ENCODE peak calls at places on chromosomes 6 and 20, in six cellular contexts. One of them, this sample, is unnamed.

GRCh38 chr6:140208286-140208685 is 833.8 kb upstream of the CITED2 start:
- DNase-seq in foreskin fibroblast: no peak
- DNase-seq in GM23338: no peak
- DNase-seq in upper lobe of right lung: no peak
- DNase-seq in Calu3: no peak
- DNase-seq in mammary epithelial cell: no peak
- DNase-seq in this sample: no peak

GRCh38 chr6:78436335-78436734 is 431.0 kb upstream of the IRAK1BP1 start:
- DNase-seq in foreskin fibroblast: peak; percentile 14
- DNase-seq in GM23338: peak; percentile 57
- DNase-seq in upper lobe of right lung: no peak
- DNase-seq in Calu3: peak; percentile 46
- DNase-seq in mammary epithelial cell: peak; percentile 23
- DNase-seq in this sample: peak; percentile 45

GRCh38 chr6:16409531-16410441 is 171.4 kb downstream of the GMPR start:
- DNase-seq in foreskin fibroblast: peak; percentile 62
- DNase-seq in GM23338: peak; percentile 84
- DNase-seq in upper lobe of right lung: peak; percentile 67
- DNase-seq in Calu3: peak; percentile 30
- DNase-seq in mammary epithelial cell: peak; percentile 62
- DNase-seq in this sample: peak; percentile 56

GRCh38 chr6:129598244-129599187 is 111.5 kb downstream of the ARHGAP18 start:
- DNase-seq in foreskin fibroblast: peak; percentile 42
- DNase-seq in GM23338: peak; percentile 80
- DNase-seq in upper lobe of right lung: no peak
- DNase-seq in Calu3: peak; percentile 21
- DNase-seq in mammary epithelial cell: peak; percentile 53
- DNase-seq in this sample: peak; percentile 63

GRCh38 chr6:24283043-24283985 is 74.5 kb downstream of the DCDC2 start:
- DNase-seq in foreskin fibroblast: peak; percentile 16
- DNase-seq in GM23338: peak; percentile 91
- DNase-seq in upper lobe of right lung: no peak
- DNase-seq in Calu3: peak; percentile 89
- DNase-seq in mammary epithelial cell: peak; percentile 63
- DNase-seq in this sample: peak; percentile 59

GRCh38 chr6:117483645-117484016 is 1.2 kb downstream of the DCBLD1 start:
- DNase-seq in foreskin fibroblast: no peak
- DNase-seq in GM23338: peak; percentile 13
- DNase-seq in upper lobe of right lung: no peak
- DNase-seq in Calu3: peak; percentile 8
- DNase-seq in mammary epithelial cell: peak; percentile 40
- DNase-seq in this sample: peak; percentile 24

GRCh38 chr6:156410649-156411048 is 366.5 kb upstream of the ARID1B start:
- DNase-seq in foreskin fibroblast: no peak
- DNase-seq in GM23338: no peak
- DNase-seq in upper lobe of right lung: no peak
- DNase-seq in Calu3: no peak
- DNase-seq in mammary epithelial cell: no peak
- DNase-seq in this sample: no peak

GRCh38 chr6:84284428-84285033 is 57.1 kb upstream of the CEP162 start:
- DNase-seq in foreskin fibroblast: no peak
- DNase-seq in GM23338: peak; percentile 63
- DNase-seq in upper lobe of right lung: no peak
- DNase-seq in Calu3: peak; percentile 24
- DNase-seq in mammary epithelial cell: peak; percentile 3
- DNase-seq in this sample: peak; percentile 2

GRCh38 chr6:17867880-17868279 is 119.6 kb downstream of the KIF13A start:
- DNase-seq in foreskin fibroblast: peak; percentile 72
- DNase-seq in GM23338: no peak
- DNase-seq in upper lobe of right lung: no peak
- DNase-seq in Calu3: no peak
- DNase-seq in mammary epithelial cell: peak; percentile 24
- DNase-seq in this sample: peak; percentile 67

GRCh38 chr20:37969949-37970855 is 63.1 kb downstream of the TTI1 start:
- DNase-seq in foreskin fibroblast: no peak
- DNase-seq in GM23338: no peak
- DNase-seq in upper lobe of right lung: no peak
- DNase-seq in Calu3: no peak
- DNase-seq in mammary epithelial cell: peak; percentile 17
- DNase-seq in this sample: no peak

GRCh38 chr6:90483116-90483839 is 103.6 kb downstream of the MAP3K7 start:
- DNase-seq in foreskin fibroblast: peak; percentile 40
- DNase-seq in GM23338: no peak
- DNase-seq in upper lobe of right lung: no peak
- DNase-seq in Calu3: no peak
- DNase-seq in mammary epithelial cell: peak; percentile 32
- DNase-seq in this sample: no peak

GRCh38 chr20:11676618-11677289 is 240.9 kb upstream of the BTBD3 start:
- DNase-seq in foreskin fibroblast: peak; percentile 32
- DNase-seq in GM23338: peak; percentile 83
- DNase-seq in upper lobe of right lung: no peak
- DNase-seq in Calu3: peak; percentile 61
- DNase-seq in mammary epithelial cell: peak; percentile 27
- DNase-seq in this sample: peak; percentile 26

GRCh38 chr6:157227202-157228166 is 95.8 kb downstream of the TMEM242 start:
- DNase-seq in foreskin fibroblast: no peak
- DNase-seq in GM23338: peak; percentile 64
- DNase-seq in upper lobe of right lung: peak; percentile 37
- DNase-seq in Calu3: peak; percentile 22
- DNase-seq in mammary epithelial cell: no peak
- DNase-seq in this sample: peak; percentile 19

GRCh38 chr20:49323622-49324238 is 45.9 kb upstream of the ZNFX1 start:
- DNase-seq in foreskin fibroblast: peak; percentile 46
- DNase-seq in GM23338: peak; percentile 69
- DNase-seq in upper lobe of right lung: no peak
- DNase-seq in Calu3: peak; percentile 56
- DNase-seq in mammary epithelial cell: peak; percentile 73
- DNase-seq in this sample: peak; percentile 63

GRCh38 chr6:36563237-36563927 is 16.1 kb upstream of the STK38 start:
- DNase-seq in foreskin fibroblast: no peak
- DNase-seq in GM23338: no peak
- DNase-seq in upper lobe of right lung: no peak
- DNase-seq in Calu3: no peak
- DNase-seq in mammary epithelial cell: no peak
- DNase-seq in this sample: no peak

GRCh38 chr20:56676001-56676400 is 46.9 kb downstream of the TFAP2C start:
- DNase-seq in foreskin fibroblast: no peak
- DNase-seq in GM23338: no peak
- DNase-seq in upper lobe of right lung: no peak
- DNase-seq in Calu3: no peak
- DNase-seq in mammary epithelial cell: peak; percentile 15
- DNase-seq in this sample: no peak

GRCh38 chr6:123945386-123945785 is 141.7 kb downstream of the NKAIN2 start:
- DNase-seq in foreskin fibroblast: no peak
- DNase-seq in GM23338: no peak
- DNase-seq in upper lobe of right lung: no peak
- DNase-seq in Calu3: no peak
- DNase-seq in mammary epithelial cell: no peak
- DNase-seq in this sample: no peak

GRCh38 chr6:35638679-35639078 is 50.0 kb downstream of the FKBP5 start:
- DNase-seq in foreskin fibroblast: no peak
- DNase-seq in GM23338: no peak
- DNase-seq in upper lobe of right lung: no peak
- DNase-seq in Calu3: no peak
- DNase-seq in mammary epithelial cell: no peak
- DNase-seq in this sample: no peak

GRCh38 chr20:23155141-23155590 is 69.0 kb upstream of the CD93 start:
- DNase-seq in foreskin fibroblast: no peak
- DNase-seq in GM23338: no peak
- DNase-seq in upper lobe of right lung: no peak
- DNase-seq in Calu3: no peak
- DNase-seq in mammary epithelial cell: no peak
- DNase-seq in this sample: no peak

GRCh38 chr20:48831702-48832422 is 4.1 kb upstream of the PREX1 start:
- DNase-seq in foreskin fibroblast: peak; percentile 74
- DNase-seq in GM23338: no peak
- DNase-seq in upper lobe of right lung: no peak
- DNase-seq in Calu3: peak; percentile 44
- DNase-seq in mammary epithelial cell: peak; percentile 29
- DNase-seq in this sample: peak; percentile 59

GRCh38 chr20:2084703-2085102 is 16.9 kb upstream of the STK35 start:
- DNase-seq in foreskin fibroblast: peak; percentile 20
- DNase-seq in GM23338: no peak
- DNase-seq in upper lobe of right lung: no peak
- DNase-seq in Calu3: no peak
- DNase-seq in mammary epithelial cell: peak; percentile 9
- DNase-seq in this sample: no peak

GRCh38 chr6:55652429-55652828 is 73.4 kb upstream of the HMGCLL1 start:
- DNase-seq in foreskin fibroblast: no peak
- DNase-seq in GM23338: no peak
- DNase-seq in upper lobe of right lung: no peak
- DNase-seq in Calu3: no peak
- DNase-seq in mammary epithelial cell: no peak
- DNase-seq in this sample: no peak

GRCh38 chr20:46040902-46041535 is 12.0 kb downstream of the SLC12A5 start:
- DNase-seq in foreskin fibroblast: peak; percentile 20
- DNase-seq in GM23338: peak; percentile 88
- DNase-seq in upper lobe of right lung: no peak
- DNase-seq in Calu3: peak; percentile 77
- DNase-seq in mammary epithelial cell: peak; percentile 35
- DNase-seq in this sample: peak; percentile 24

GRCh38 chr6:16739329-16739801 is 21.9 kb downstream of the ATXN1 start:
- DNase-seq in foreskin fibroblast: no peak
- DNase-seq in GM23338: peak; percentile 30
- DNase-seq in upper lobe of right lung: no peak
- DNase-seq in Calu3: no peak
- DNase-seq in mammary epithelial cell: peak; percentile 84
- DNase-seq in this sample: peak; percentile 61

GRCh38 chr6:49849121-49849907 is 17.0 kb downstream of the CRISP1 start:
- DNase-seq in foreskin fibroblast: peak; percentile 0
- DNase-seq in GM23338: peak; percentile 78
- DNase-seq in upper lobe of right lung: no peak
- DNase-seq in Calu3: no peak
- DNase-seq in mammary epithelial cell: peak; percentile 20
- DNase-seq in this sample: peak; percentile 57

GRCh38 chr6:28107506-28107905 is 16.9 kb upstream of the ZSCAN16 start:
- DNase-seq in foreskin fibroblast: no peak
- DNase-seq in GM23338: no peak
- DNase-seq in upper lobe of right lung: no peak
- DNase-seq in Calu3: no peak
- DNase-seq in mammary epithelial cell: no peak
- DNase-seq in this sample: no peak

GRCh38 chr6:28104392-28105250 is 19.8 kb upstream of the ZSCAN16 start:
- DNase-seq in foreskin fibroblast: peak; percentile 76
- DNase-seq in GM23338: peak; percentile 95
- DNase-seq in upper lobe of right lung: peak; percentile 93
- DNase-seq in Calu3: peak; percentile 90
- DNase-seq in mammary epithelial cell: peak; percentile 80
- DNase-seq in this sample: peak; percentile 69

GRCh38 chr6:28105286-28105685 is 19.1 kb upstream of the ZSCAN16 start:
- DNase-seq in foreskin fibroblast: no peak
- DNase-seq in GM23338: peak; percentile 34
- DNase-seq in upper lobe of right lung: no peak
- DNase-seq in Calu3: peak; percentile 6
- DNase-seq in mammary epithelial cell: peak; percentile 12
- DNase-seq in this sample: no peak
- TF ChIP-seq CTCF in foreskin fibroblast: no peak
- TF ChIP-seq CTCF in GM23338: no peak
- TF ChIP-seq CTCF in upper lobe of right lung: no peak
- TF ChIP-seq CTCF in Calu3: no peak
- TF ChIP-seq CTCF in mammary epithelial cell: no peak
- TF ChIP-seq CTCF in this sample: no peak

DNA sequence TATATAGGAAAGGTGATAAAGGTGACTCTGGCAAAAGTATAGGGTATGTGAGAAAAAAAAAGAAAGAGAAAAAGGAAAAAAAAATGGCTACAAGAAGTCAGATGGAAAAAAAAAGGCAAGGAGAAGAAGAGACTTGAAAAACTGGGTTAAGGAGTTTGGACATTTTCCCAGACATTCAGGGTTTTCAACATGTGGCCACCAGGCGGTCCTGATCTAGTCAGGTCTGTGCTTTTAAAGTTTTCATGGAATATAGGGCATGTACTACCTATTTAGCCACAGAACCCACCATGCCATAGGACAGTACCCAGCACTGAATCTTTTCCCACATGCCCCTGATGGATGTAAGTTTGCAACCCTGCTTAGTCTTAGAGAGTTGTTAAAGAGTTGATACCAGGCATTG is 433.7 kb downstream of the MAFB start:
- DNase-seq in foreskin fibroblast: no peak
- DNase-seq in GM23338: no peak
- DNase-seq in upper lobe of right lung: no peak
- DNase-seq in Calu3: no peak
- DNase-seq in mammary epithelial cell: no peak
- DNase-seq in this sample: no peak
- TF ChIP-seq CTCF in foreskin fibroblast: no peak
- TF ChIP-seq CTCF in GM23338: peak; percentile 22
- TF ChIP-seq CTCF in upper lobe of right lung: peak; percentile 22
- TF ChIP-seq CTCF in Calu3: peak; percentile 16
- TF ChIP-seq CTCF in mammary epithelial cell: peak; percentile 27
- TF ChIP-seq CTCF in this sample: peak; percentile 15

DNA sequence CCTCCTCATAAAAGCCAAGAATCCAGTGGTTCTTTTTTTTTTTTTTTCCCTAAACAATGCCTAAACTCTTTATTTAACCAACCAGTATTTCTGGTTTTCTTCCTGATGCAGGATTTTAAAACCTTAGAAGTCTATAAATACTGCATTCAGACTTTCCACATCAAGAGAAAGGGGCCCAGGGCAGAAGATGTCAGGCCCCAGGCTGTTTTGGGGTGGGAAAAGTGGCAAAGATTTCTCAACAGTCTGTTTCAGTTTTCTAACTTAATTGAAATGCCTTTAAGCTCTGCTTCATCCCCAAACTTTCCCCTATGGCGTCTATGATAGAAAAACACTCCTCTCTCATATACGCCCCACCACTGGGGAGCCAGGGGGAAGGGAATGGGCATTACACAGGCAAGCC is 33.1 kb downstream of the QRSL1 start:
- DNase-seq in foreskin fibroblast: no peak
- DNase-seq in GM23338: no peak
- DNase-seq in upper lobe of right lung: no peak
- DNase-seq in Calu3: no peak
- DNase-seq in mammary epithelial cell: no peak
- DNase-seq in this sample: no peak
- TF ChIP-seq CTCF in foreskin fibroblast: no peak
- TF ChIP-seq CTCF in GM23338: no peak
- TF ChIP-seq CTCF in upper lobe of right lung: no peak
- TF ChIP-seq CTCF in Calu3: no peak
- TF ChIP-seq CTCF in mammary epithelial cell: no peak
- TF ChIP-seq CTCF in this sample: no peak

GRCh38 chr20:4765681-4766080 is 44.0 kb downstream of the PRND start:
- DNase-seq in foreskin fibroblast: no peak
- DNase-seq in GM23338: no peak
- DNase-seq in upper lobe of right lung: no peak
- DNase-seq in Calu3: no peak
- DNase-seq in mammary epithelial cell: no peak
- DNase-seq in this sample: no peak

GRCh38 chr20:4763261-4763660 is 41.6 kb downstream of the PRND start:
- DNase-seq in foreskin fibroblast: no peak
- DNase-seq in GM23338: no peak
- DNase-seq in upper lobe of right lung: no peak
- DNase-seq in Calu3: no peak
- DNase-seq in mammary epithelial cell: no peak
- DNase-seq in this sample: no peak

GRCh38 chr20:4766631-4767030 is 44.9 kb downstream of the PRND start:
- DNase-seq in foreskin fibroblast: no peak
- DNase-seq in GM23338: no peak
- DNase-seq in upper lobe of right lung: no peak
- DNase-seq in Calu3: no peak
- DNase-seq in mammary epithelial cell: no peak
- DNase-seq in this sample: no peak

GRCh38 chr20:4764805-4765204 is 43.1 kb downstream of the PRND start:
- DNase-seq in foreskin fibroblast: no peak
- DNase-seq in GM23338: no peak
- DNase-seq in upper lobe of right lung: no peak
- DNase-seq in Calu3: no peak
- DNase-seq in mammary epithelial cell: no peak
- DNase-seq in this sample: no peak

GRCh38 chr20:4763776-4764525 is 42.2 kb downstream of the PRND start:
- DNase-seq in foreskin fibroblast: no peak
- DNase-seq in GM23338: no peak
- DNase-seq in upper lobe of right lung: no peak
- DNase-seq in Calu3: no peak
- DNase-seq in mammary epithelial cell: peak; percentile 34
- DNase-seq in this sample: no peak
- TF ChIP-seq CTCF in foreskin fibroblast: no peak
- TF ChIP-seq CTCF in GM23338: no peak
- TF ChIP-seq CTCF in upper lobe of right lung: no peak
- TF ChIP-seq CTCF in Calu3: no peak
- TF ChIP-seq CTCF in mammary epithelial cell: no peak
- TF ChIP-seq CTCF in this sample: no peak

This sample was measured in HFFc6.